ENCODE peak calls at places on chromosomes 4 and X, in seven cellular contexts. X is left ventricle myocardium inferior; Y is kidney; Z is heart left ventricle; N is effector memory CD4-positive, alpha-beta T cell; O is left lung; Q is IMR-90. P is an unnamed sample.

GRCh38 chr4:112514449-112515277 is 1.3 kb downstream of the NEUROG2 start:
- DNase-seq in X (no peak), Y (no peak), Z (peak; percentile 60), N (no peak), O (peak; percentile 80), Q (no peak), P (peak; percentile 29)

GRCh38 chr4:41141910-41142309 is 72.4 kb downstream of the APBB2 start:
- DNase-seq in X (no peak), Y (no peak), Z (no peak), N (no peak), O (no peak), Q (peak; percentile 86), P (no peak)

GRCh38 chrX:105331244-105331643 is 110.8 kb upstream of the TEX13A start:
- DNase-seq in X (no peak), Y (no peak), Z (no peak), N (no peak), O (no peak), Q (peak; percentile 52), P (no peak)

GRCh38 chr4:57499786-57500185 is 389.6 kb upstream of the IGFBP7 start:
- DNase-seq in X (no peak), Y (no peak), Z (no peak), N (no peak), O (no peak), Q (no peak), P (no peak)

GRCh38 chr4:20085653-20086052 is 166.1 kb upstream of the SLIT2 start:
- DNase-seq in X (no peak), Y (no peak), Z (no peak), N (no peak), O (no peak), Q (no peak), P (no peak)

GRCh38 chr4:106773106-106773905 is 262.8 kb downstream of the DKK2 start:
- DNase-seq in X (no peak), Y (no peak), Z (peak; percentile 22), N (no peak), O (peak; percentile 24), Q (no peak), P (no peak)

GRCh38 chrX:47723689-47724088 is 64.7 kb upstream of the UXT start:
- DNase-seq in X (no peak), Y (no peak), Z (no peak), N (no peak), O (no peak), Q (no peak), P (no peak)

GRCh38 chrX:134679226-134679625 is 21.0 kb upstream of the PLAC1 start:
- DNase-seq in X (no peak), Y (no peak), Z (no peak), N (no peak), O (no peak), Q (peak; percentile 48), P (no peak)

GRCh38 chrX:25337841-25338240 is 322.1 kb upstream of the ARX start:
- DNase-seq in X (no peak), Y (no peak), Z (no peak), N (no peak), O (no peak), Q (no peak), P (no peak)

GRCh38 chr4:40953253-40954118 is 203.7 kb downstream of the NSUN7 start:
- DNase-seq in X (peak; percentile 31), Y (no peak), Z (peak; percentile 68), N (no peak), O (no peak), Q (no peak), P (no peak)

GRCh38 chr4:88969746-88970145 is 87.2 kb downstream of the FAM13A start:
- DNase-seq in X (no peak), Y (no peak), Z (no peak), N (no peak), O (no peak), Q (no peak), P (no peak)

GRCh38 chr4:100462206-100462605 is 55.6 kb downstream of the EMCN start:
- DNase-seq in X (no peak), Y (no peak), Z (no peak), N (no peak), O (no peak), Q (peak; percentile 49), P (no peak)

GRCh38 chr4:153087671-153088194 is 116.5 kb upstream of the TRIM2 start:
- DNase-seq in X (no peak), Y (no peak), Z (no peak), N (no peak), O (no peak), Q (no peak), P (no peak)

GRCh38 chr4:28702571-28702970 is 1841.9 kb downstream of the STIM2 start:
- DNase-seq in X (no peak), Y (no peak), Z (no peak), N (no peak), O (no peak), Q (peak; percentile 4), P (no peak)

GRCh38 chr4:61173799-61174198 is 26.3 kb upstream of the ADGRL3 start:
- DNase-seq in X (no peak), Y (no peak), Z (no peak), N (no peak), O (no peak), Q (peak; percentile 1), P (no peak)

GRCh38 chr4:152458801-152459302 is 77.0 kb downstream of the FBXW7 start:
- DNase-seq in X (no peak), Y (no peak), Z (no peak), N (no peak), O (no peak), Q (peak; percentile 16), P (no peak)

GRCh38 chrX:69050051-69050785 is 115.0 kb downstream of the PJA1 start:
- DNase-seq in X (no peak), Y (no peak), Z (no peak), N (no peak), O (no peak), Q (no peak), P (no peak)

GRCh38 chrX:24166078-24166477 is 16.5 kb downstream of the ZFX start:
- DNase-seq in X (no peak), Y (no peak), Z (no peak), N (no peak), O (no peak), Q (no peak), P (no peak)

GRCh38 chrX:139192386-139192961 is 338.1 kb upstream of the F9 start:
- DNase-seq in X (no peak), Y (no peak), Z (no peak), N (no peak), O (no peak), Q (no peak), P (no peak)

GRCh38 chr4:52202251-52202779 is 151.2 kb downstream of the SPATA18 start:
- DNase-seq in X (no peak), Y (no peak), Z (no peak), N (no peak), O (no peak), Q (no peak), P (no peak)

GRCh38 chr4:150078996-150079581 is 844 bp downstream of the DCLK2 start:
- DNase-seq in X (peak; percentile 34), Y (peak; percentile 86), Z (peak; percentile 67), N (no peak), O (peak; percentile 78), Q (peak; percentile 40), P (no peak)

GRCh38 chr4:182888894-182889293 is 28.3 kb downstream of the DCTD start:
- DNase-seq in X (no peak), Y (no peak), Z (no peak), N (no peak), O (no peak), Q (no peak), P (no peak)
- H3K36me3 ChIP-seq in X (peaks cover 89% of the 10 kb centered on the region), Y (peaks cover 16% of the 10 kb centered on the region), Z (peaks cover 89% of the 10 kb centered on the region), N (peaks cover 72% of the 10 kb centered on the region), O (no peaks in the 10 kb centered on the region), Q (peaks cover 36% of the 10 kb centered on the region), P (peaks cover 18% of the 10 kb centered on the region)

DNA sequence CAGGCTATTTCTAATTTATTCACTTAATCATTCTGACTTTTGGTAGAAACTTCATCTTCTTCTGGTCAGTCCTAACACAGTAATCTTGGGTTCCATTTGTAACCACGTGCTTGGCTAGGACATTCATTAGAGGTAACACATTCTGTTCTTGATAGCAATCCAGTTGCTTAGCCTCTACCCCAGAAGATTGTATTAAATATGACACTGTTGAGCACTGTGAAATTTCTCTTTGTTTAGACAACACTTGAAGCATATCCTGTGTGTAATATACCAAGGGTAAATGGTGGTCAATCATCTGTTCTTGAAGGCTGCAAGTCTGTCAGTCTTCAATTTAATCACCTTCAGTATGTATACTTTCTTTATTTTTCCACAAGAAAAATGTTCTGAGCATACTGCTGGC is 523.0 kb downstream of the ANKRD50 start:
- DNase-seq in X (no peak), Y (no peak), Z (no peak), N (no peak), O (no peak), Q (peak; percentile 6), P (no peak)
- H3K27ac ChIP-seq in X (no peak overlapping the region), Y (no peak overlapping the region), Z (no peak overlapping the region), N (no peak overlapping the region), O (no peak overlapping the region), Q (no peak overlapping the region), P (no peak overlapping the region)

DNA sequence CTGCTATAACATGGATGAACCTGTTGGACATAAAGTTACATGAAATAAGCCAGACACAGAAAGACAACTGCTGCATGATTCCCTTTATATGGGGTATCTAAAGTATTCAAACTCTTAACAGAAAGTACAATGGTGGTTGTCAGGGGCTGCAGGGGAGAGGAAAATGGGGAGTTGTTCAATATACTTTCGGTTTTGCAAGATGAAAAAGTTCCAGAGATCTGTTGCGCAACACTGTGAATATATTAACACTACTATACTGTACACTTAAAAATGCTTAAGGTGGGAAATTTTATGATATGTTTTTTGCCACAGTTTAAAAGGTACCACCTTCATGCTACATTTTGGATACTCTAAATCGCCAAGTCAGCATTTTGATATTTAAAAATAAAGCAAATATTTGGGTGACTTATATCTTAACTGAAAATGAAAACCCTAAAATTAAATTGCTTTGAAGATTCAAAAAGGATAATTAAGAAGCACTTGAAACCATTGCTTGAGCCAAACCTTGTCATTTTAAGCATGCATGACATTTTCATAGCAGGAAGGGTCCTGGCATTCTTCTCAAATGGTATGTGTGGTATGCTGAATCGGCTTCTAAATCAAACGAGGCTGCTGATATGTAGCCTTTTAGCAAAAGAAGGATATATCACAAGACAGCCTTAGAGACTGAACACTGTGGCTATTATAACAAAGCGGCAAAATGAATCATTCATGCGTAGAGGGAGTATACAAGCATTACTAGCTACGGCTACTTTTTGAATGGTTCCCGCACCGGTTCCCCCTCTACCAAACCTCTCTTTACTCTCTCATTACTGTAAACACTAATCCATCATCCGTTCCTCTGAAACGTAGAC is 607.1 kb upstream of the DIPK2B start:
- DNase-seq in X (no peak), Y (no peak), Z (no peak), N (no peak), O (no peak), Q (peak; percentile 70), P (no peak)
- H3K4me1 ChIP-seq in X (no peaks in the 10 kb centered on the region), Y (no peaks in the 10 kb centered on the region), Z (no peaks in the 10 kb centered on the region), N (peaks cover 14% of the 10 kb centered on the region), O (no peaks in the 10 kb centered on the region), Q (peaks cover 22% of the 10 kb centered on the region), P (peaks cover 15% of the 10 kb centered on the region)

DNA sequence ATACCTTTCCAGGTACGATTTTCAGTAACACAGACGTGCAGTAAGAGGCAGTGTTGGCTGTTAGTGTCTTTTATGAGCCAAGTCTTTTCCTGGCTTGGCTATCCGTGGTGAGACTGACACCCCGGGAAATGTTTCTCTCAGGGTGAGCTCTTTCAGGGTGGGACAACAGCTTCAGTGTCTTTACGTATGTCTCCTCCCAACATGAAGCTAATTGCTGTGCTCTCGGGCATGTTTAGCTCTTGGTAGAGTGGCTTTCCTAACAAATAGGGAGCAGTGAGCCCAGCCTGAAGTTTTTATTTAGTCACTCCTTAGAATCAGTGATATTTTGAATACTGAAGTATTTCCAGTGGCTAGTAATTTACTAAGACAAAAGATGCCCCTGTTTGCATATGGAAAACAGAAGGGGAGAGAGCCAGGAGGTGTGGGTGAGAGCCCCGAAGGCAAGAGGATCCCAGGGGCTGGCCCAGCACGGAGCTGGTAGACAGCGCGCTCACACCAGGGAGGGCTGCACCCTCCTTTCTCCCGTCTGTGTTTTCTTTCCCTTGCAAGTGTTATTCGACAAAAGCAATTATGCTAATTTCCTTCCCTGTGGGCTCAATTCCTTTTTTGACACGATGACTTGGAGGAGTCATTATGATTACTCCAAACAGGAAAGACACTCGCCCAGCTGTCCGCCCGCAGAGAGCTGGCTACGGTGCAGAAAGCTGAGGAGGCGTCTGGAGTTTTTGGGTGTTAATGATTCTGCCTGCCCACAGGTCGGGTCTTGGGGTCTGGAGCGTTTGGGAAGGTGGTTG is 47.7 kb downstream of the PDGFRA start:
- DNase-seq in X (no peak), Y (no peak), Z (no peak), N (no peak), O (no peak), Q (no peak), P (no peak)
- H3K36me3 ChIP-seq in X (no peaks in the 10 kb centered on the region), Y (no peaks in the 10 kb centered on the region), Z (peaks cover 44% of the 10 kb centered on the region), N (no peaks in the 10 kb centered on the region), O (no peaks in the 10 kb centered on the region), Q (peaks cover 76% of the 10 kb centered on the region), P (no peaks in the 10 kb centered on the region)

P was measured in naive thymus-derived CD4-positive, alpha-beta T cell.